ENCODE peak calls at places on chromosomes 4 and X, in ten cellular contexts. L is left lung; G is PC-3; Y is kidney; O is GM23338; R is uterus; X is CD8-positive, alpha-beta T cell; Z is BJ; F is tibial nerve; I is lower lobe of right lung. W is an unnamed sample. For H3K36me3, the result is how much of the 10 kb centered on the place peaks cover.

GRCh38 chr4:110196871-110197420 is 1.5 kb downstream of the ELOVL6 start:
- DNase-seq in Z (no peak), Y (no peak), I (no peak), R (peak), X (peak), G (peak), F (peak), O (peak), L (peak), W (no peak)

GRCh38 chrX:113157496-113157895 is 316.9 kb upstream of the AMOT start:
- DNase-seq in F (no peak), I (no peak), Y (no peak), O (peak), G (no peak), X (no peak), R (no peak), Z (no peak), L (no peak), W (no peak)

GRCh38 chr4:123786955-123787354 is 390.4 kb downstream of the SPRY1 start:
- DNase-seq in R (peak), Z (no peak), L (peak), X (no peak), O (no peak), G (no peak), Y (no peak), I (peak), F (no peak), W (no peak)

GRCh38 chr4:119299221-119300071 is 22.5 kb downstream of the FABP2 start:
- DNase-seq in F (no peak), R (no peak), I (no peak), Y (no peak), O (peak), G (peak), L (no peak), X (no peak), Z (no peak), W (peak)

GRCh38 chr4:41074227-41074626 is 140.1 kb downstream of the APBB2 start:
- DNase-seq in X (no peak), O (no peak), G (no peak), Y (no peak), F (no peak), Z (no peak), R (no peak), I (no peak), L (no peak), W (no peak)

GRCh38 chr4:123599920-123600394 is 203.4 kb downstream of the SPRY1 start:
- DNase-seq in Z (no peak), Y (peak), L (peak), F (peak), G (no peak), I (peak), R (peak), X (peak), O (peak), W (peak)

GRCh38 chr4:8817081-8817812 is 54.4 kb downstream of the HMX1 start:
- DNase-seq in F (no peak), Z (no peak), L (peak), Y (no peak), I (peak), R (no peak), X (no peak), G (no peak), O (no peak), W (no peak)

GRCh38 chr4:5186584-5187170 is 135.4 kb downstream of the STK32B start:
- DNase-seq in L (no peak), G (no peak), O (no peak), F (no peak), R (no peak), Y (no peak), I (no peak), Z (no peak), X (no peak), W (no peak)

GRCh38 chrX:153407736-153408135 is 3.5 kb upstream of the ZFP92 start:
- DNase-seq in I (no peak), G (no peak), Y (peak), R (no peak), L (no peak), Z (no peak), F (no peak), O (no peak), X (no peak), W (no peak)

GRCh38 chr4:168421671-168422070 is 58.6 kb downstream of the DDX60L start:
- DNase-seq in X (no peak), F (no peak), Y (no peak), G (peak), Z (no peak), O (no peak), R (no peak), L (no peak), I (no peak), W (no peak)

GRCh38 chr4:76748649-76749048 is 149.3 kb downstream of the SOWAHB start:
- DNase-seq in Y (no peak), F (no peak), L (no peak), R (no peak), O (peak), I (no peak), Z (no peak), G (peak), X (no peak), W (peak)

GRCh38 chr4:85837334-85837733 is 362.4 kb downstream of the ARHGAP24 start:
- DNase-seq in Y (peak), X (no peak), L (no peak), O (no peak), F (no peak), R (no peak), I (no peak), Z (no peak), G (no peak), W (no peak)
- H3K4me3 ChIP-seq in Y (peak), X (no peak), L (no peak), O (no peak), F (no peak), R (no peak), I (no peak), Z (no peak), G (no peak), W (no peak)

GRCh38 chr4:79584352-79584751 is 176.3 kb upstream of the GK2 start:
- DNase-seq in X (no peak), O (no peak), Y (no peak), F (no peak), L (no peak), Z (no peak), R (no peak), G (no peak), I (no peak), W (no peak)

GRCh38 chr4:79588679-79589078 is 180.7 kb upstream of the GK2 start:
- DNase-seq in L (no peak), I (no peak), X (no peak), R (no peak), Z (no peak), G (no peak), Y (no peak), O (no peak), F (no peak), W (no peak)

GRCh38 chr4:79585834-79586233 is 177.8 kb upstream of the GK2 start:
- DNase-seq in L (no peak), I (no peak), R (no peak), Z (no peak), F (no peak), G (no peak), Y (no peak), X (no peak), O (peak), W (peak)

GRCh38 chr4:79585330-79585729 is 177.3 kb upstream of the GK2 start:
- DNase-seq in X (no peak), G (no peak), F (no peak), O (no peak), Y (no peak), I (no peak), R (no peak), L (no peak), Z (no peak), W (no peak)

GRCh38 chr4:79584902-79585301 is 176.9 kb upstream of the GK2 start:
- DNase-seq in O (no peak), F (no peak), L (no peak), Z (no peak), X (no peak), R (no peak), Y (no peak), I (no peak), G (no peak), W (no peak)
- H3K36me3 ChIP-seq in O (under half), F (under half), L (under half), Z (under half), X (under half), R (under half), Y (under half), I (under half), G (under half), W (under half)

DNA sequence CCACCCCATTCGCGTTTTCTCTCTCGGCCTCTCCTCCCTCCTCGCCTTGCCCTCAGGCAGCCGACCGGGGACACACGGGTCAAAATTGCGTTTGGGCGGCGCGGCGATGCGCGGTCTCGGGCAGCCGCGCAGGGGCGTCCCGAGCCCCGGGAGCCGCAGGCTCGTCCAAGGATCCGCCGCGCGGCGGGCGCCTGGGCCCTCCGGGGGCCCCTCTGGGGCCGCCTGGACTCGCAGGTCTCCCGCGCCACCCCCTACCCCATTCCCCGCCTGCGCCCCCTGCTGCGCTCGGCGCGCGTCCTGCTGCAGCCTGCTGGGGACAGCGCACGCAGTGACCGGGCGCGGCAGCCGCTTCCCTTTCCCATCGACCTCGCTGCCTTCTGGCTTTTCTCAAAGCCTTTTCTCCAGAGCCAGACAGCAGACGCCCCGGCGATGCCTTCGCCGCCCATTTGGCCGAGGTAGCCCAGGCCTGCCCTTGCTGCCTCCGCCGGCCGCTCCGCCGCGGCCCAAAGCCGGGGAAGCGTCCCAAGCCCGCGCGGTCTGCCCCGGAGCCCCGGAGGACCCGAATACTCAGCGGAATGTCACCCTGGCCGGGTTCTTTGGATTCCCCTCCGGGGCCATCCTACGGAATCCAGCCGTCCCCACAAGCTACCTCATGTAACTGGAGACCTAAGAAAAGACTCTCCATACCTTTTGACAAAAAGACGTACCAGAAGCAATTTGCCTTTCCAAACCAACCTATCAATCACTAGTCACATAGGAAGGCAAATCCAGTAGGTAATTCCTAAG is 16.5 kb downstream of the POU4F2 start:
- DNase-seq in Y (peak), G (no peak), R (no peak), L (no peak), I (no peak), O (peak), Z (no peak), F (no peak), X (no peak), W (peak)
- TF ChIP-seq CTCF in Y (no peak), G (no peak), R (no peak), L (no peak), I (no peak), O (peak), Z (no peak), F (peak), X (no peak), W (no peak)

GRCh38 chrX:55340896-55341433 is 76.2 kb upstream of the PAGE3 start:
- DNase-seq in L (no peak), X (no peak), F (no peak), G (no peak), Z (no peak), Y (no peak), I (no peak), O (peak), R (no peak), W (no peak)

GRCh38 chrX:55342533-55343501 is 78.1 kb upstream of the PAGE3 start:
- DNase-seq in O (peak), I (no peak), G (peak), F (no peak), Z (no peak), Y (no peak), R (no peak), L (no peak), X (no peak), W (peak)
- H3K4me3 ChIP-seq in O (no peak), I (no peak), G (no peak), F (no peak), Z (no peak), Y (no peak), R (no peak), L (no peak), X (no peak), W (no peak)

GRCh38 chr4:3283916-3284315 is 8.9 kb upstream of the RGS12 start:
- DNase-seq in F (no peak), O (no peak), L (no peak), X (no peak), R (no peak), Z (no peak), G (peak), I (no peak), Y (peak), W (peak)
- H3K36me3 ChIP-seq in F (under half), O (under half), L (under half), X (under half), R (under half), Z (under half), G (under half), I (under half), Y (under half), W (under half)

GRCh38 chrX:131828482-131828881 is 194.6 kb upstream of the STK26 start:
- DNase-seq in F (no peak), X (no peak), O (peak), L (no peak), I (no peak), Z (no peak), G (no peak), R (no peak), Y (no peak), W (no peak)

GRCh38 chrX:131831185-131831520 is 191.9 kb upstream of the STK26 start:
- DNase-seq in F (no peak), X (no peak), L (no peak), Z (no peak), O (no peak), Y (no peak), I (no peak), G (no peak), R (no peak), W (no peak)

GRCh38 chrX:131827935-131828334 is 195.2 kb upstream of the STK26 start:
- DNase-seq in X (no peak), L (no peak), I (no peak), O (peak), F (no peak), R (no peak), Y (no peak), Z (no peak), G (peak), W (peak)

GRCh38 chrX:131826572-131826971 is 196.5 kb upstream of the STK26 start:
- DNase-seq in I (no peak), Z (no peak), F (no peak), O (no peak), R (no peak), Y (no peak), X (no peak), G (no peak), L (no peak), W (no peak)

GRCh38 chrX:131830400-131831184 is 192.5 kb upstream of the STK26 start:
- DNase-seq in G (peak), R (peak), X (peak), O (peak), I (peak), L (peak), Z (no peak), Y (peak), F (peak), W (peak)
- TF ChIP-seq CTCF in G (peak), R (peak), X (no peak), O (peak), I (peak), L (peak), Z (peak), Y (peak), F (peak), W (peak)

DNA sequence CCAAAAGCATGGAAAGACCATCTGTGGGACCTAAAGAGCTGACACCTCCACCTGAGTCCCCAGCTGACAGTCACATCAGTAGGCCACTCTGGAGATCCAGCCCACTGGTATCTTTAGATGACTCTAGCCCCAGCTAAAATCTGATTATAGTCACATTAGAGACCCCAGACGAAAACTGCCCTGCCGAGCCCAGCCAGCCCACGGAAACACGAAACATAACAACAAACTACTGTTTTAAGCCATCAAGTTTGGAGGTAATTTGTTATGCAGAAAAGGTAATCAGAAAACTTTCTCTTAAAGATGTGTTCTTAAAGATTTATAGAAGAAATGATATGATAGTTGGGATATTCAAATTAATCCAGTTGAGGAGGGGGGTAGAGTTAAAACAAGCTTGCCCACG is 175.7 kb downstream of the DHX15 start:
- DNase-seq in Y (no peak), F (no peak), G (no peak), Z (no peak), X (no peak), I (no peak), O (no peak), R (no peak), L (no peak), W (no peak)
- H3K4me3 ChIP-seq in Y (no peak), F (no peak), G (no peak), Z (no peak), X (no peak), I (no peak), O (no peak), R (no peak), L (no peak), W (no peak)

GRCh38 chrX:53631156-53631555 is 55.4 kb downstream of the HUWE1 start:
- DNase-seq in O (no peak), Z (no peak), I (no peak), Y (no peak), G (no peak), R (no peak), F (no peak), X (no peak), L (no peak), W (no peak)

DNA sequence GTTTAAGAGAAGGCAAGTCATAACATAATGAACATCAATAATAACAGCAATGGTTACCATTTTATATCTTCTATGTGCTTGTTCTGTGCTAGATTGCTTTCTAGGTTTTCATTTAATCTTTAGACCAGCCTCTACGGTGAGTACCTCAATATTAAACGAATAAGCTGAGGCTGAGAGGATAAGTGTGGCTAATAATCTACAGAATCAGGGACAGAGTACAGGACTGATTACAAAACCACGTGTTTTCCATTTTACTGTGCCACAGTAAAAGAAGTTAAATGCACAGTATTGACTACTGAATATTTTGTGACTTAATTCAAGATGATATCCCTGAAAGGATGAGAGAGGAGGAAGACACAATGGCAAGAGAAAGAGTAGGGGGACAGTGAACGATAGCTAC is 56.3 kb downstream of the HUWE1 start:
- DNase-seq in G (no peak), Y (no peak), L (no peak), X (no peak), Z (no peak), O (no peak), R (no peak), I (no peak), F (no peak), W (no peak)
- H3K36me3 ChIP-seq in G (half or more), Y (half or more), L (under half), X (under half), Z (under half), O (under half), R (under half), I (half or more), F (under half), W (half or more)

W was measured in A673.